ENCODE peak calls at places on chromosomes 4 and X, in nine cellular contexts. One of them, this sample, is unnamed.

GRCh38 chr4:94483895-94484294 is 32.2 kb downstream of the PDLIM5 start:
- DNase-seq in HFF-Myc: no peak
- DNase-seq in foreskin fibroblast: no peak
- DNase-seq in WERI-Rb-1: no peak
- DNase-seq in spleen: no peak
- DNase-seq in HCT116: no peak
- DNase-seq in CD8-positive, alpha-beta T cell: no peak
- DNase-seq in left lung: no peak
- DNase-seq in heart left ventricle: no peak
- DNase-seq in this sample: no peak

GRCh38 chr4:185566425-185566824 is 31.1 kb upstream of the PDLIM3 start:
- DNase-seq in HFF-Myc: no peak
- DNase-seq in foreskin fibroblast: no peak
- DNase-seq in WERI-Rb-1: no peak
- DNase-seq in spleen: no peak
- DNase-seq in HCT116: no peak
- DNase-seq in CD8-positive, alpha-beta T cell: no peak
- DNase-seq in left lung: no peak
- DNase-seq in heart left ventricle: no peak
- DNase-seq in this sample: no peak

GRCh38 chr4:175536852-175537453 is 275.1 kb downstream of the GPM6A start:
- DNase-seq in HFF-Myc: peak
- DNase-seq in foreskin fibroblast: peak
- DNase-seq in WERI-Rb-1: no peak
- DNase-seq in spleen: no peak
- DNase-seq in HCT116: peak
- DNase-seq in CD8-positive, alpha-beta T cell: no peak
- DNase-seq in left lung: no peak
- DNase-seq in heart left ventricle: no peak
- DNase-seq in this sample: peak

GRCh38 chr4:185523862-185524261 is 11.4 kb downstream of the PDLIM3 start:
- DNase-seq in HFF-Myc: no peak
- DNase-seq in foreskin fibroblast: no peak
- DNase-seq in WERI-Rb-1: no peak
- DNase-seq in spleen: no peak
- DNase-seq in HCT116: no peak
- DNase-seq in CD8-positive, alpha-beta T cell: no peak
- DNase-seq in left lung: no peak
- DNase-seq in heart left ventricle: no peak
- DNase-seq in this sample: no peak

GRCh38 chr4:93475730-93476129 is 352.8 kb upstream of the ATOH1 start:
- DNase-seq in HFF-Myc: no peak
- DNase-seq in foreskin fibroblast: peak
- DNase-seq in WERI-Rb-1: no peak
- DNase-seq in spleen: no peak
- DNase-seq in HCT116: no peak
- DNase-seq in CD8-positive, alpha-beta T cell: no peak
- DNase-seq in left lung: no peak
- DNase-seq in heart left ventricle: no peak
- DNase-seq in this sample: no peak

GRCh38 chr4:10092481-10093272 is 23.9 kb downstream of the WDR1 start:
- DNase-seq in HFF-Myc: no peak
- DNase-seq in foreskin fibroblast: no peak
- DNase-seq in WERI-Rb-1: no peak
- DNase-seq in spleen: peak
- DNase-seq in HCT116: no peak
- DNase-seq in CD8-positive, alpha-beta T cell: no peak
- DNase-seq in left lung: peak
- DNase-seq in heart left ventricle: peak
- DNase-seq in this sample: no peak

GRCh38 chrX:36898301-36898700 is 109.9 kb upstream of the FAM47C start:
- DNase-seq in HFF-Myc: no peak
- DNase-seq in foreskin fibroblast: peak
- DNase-seq in WERI-Rb-1: no peak
- DNase-seq in spleen: no peak
- DNase-seq in HCT116: no peak
- DNase-seq in CD8-positive, alpha-beta T cell: no peak
- DNase-seq in left lung: no peak
- DNase-seq in heart left ventricle: no peak
- DNase-seq in this sample: no peak

GRCh38 chr4:58451707-58452106 is 1341.5 kb upstream of the IGFBP7 start:
- DNase-seq in HFF-Myc: no peak
- DNase-seq in foreskin fibroblast: no peak
- DNase-seq in WERI-Rb-1: no peak
- DNase-seq in spleen: no peak
- DNase-seq in HCT116: no peak
- DNase-seq in CD8-positive, alpha-beta T cell: no peak
- DNase-seq in left lung: no peak
- DNase-seq in heart left ventricle: no peak
- DNase-seq in this sample: no peak

GRCh38 chr4:6986067-6986780 is 56.9 kb upstream of the TADA2B start:
- DNase-seq in HFF-Myc: no peak
- DNase-seq in foreskin fibroblast: peak
- DNase-seq in WERI-Rb-1: peak
- DNase-seq in spleen: no peak
- DNase-seq in HCT116: no peak
- DNase-seq in CD8-positive, alpha-beta T cell: no peak
- DNase-seq in left lung: peak
- DNase-seq in heart left ventricle: peak
- DNase-seq in this sample: no peak

GRCh38 chr4:768995-769394 is 56.9 kb downstream of the CPLX1 start:
- DNase-seq in HFF-Myc: no peak
- DNase-seq in foreskin fibroblast: no peak
- DNase-seq in WERI-Rb-1: peak
- DNase-seq in spleen: no peak
- DNase-seq in HCT116: no peak
- DNase-seq in CD8-positive, alpha-beta T cell: no peak
- DNase-seq in left lung: peak
- DNase-seq in heart left ventricle: peak
- DNase-seq in this sample: no peak

GRCh38 chrX:150967786-150968185 is 15.3 kb upstream of the HMGB3 start:
- DNase-seq in HFF-Myc: no peak
- DNase-seq in foreskin fibroblast: no peak
- DNase-seq in WERI-Rb-1: no peak
- DNase-seq in spleen: no peak
- DNase-seq in HCT116: no peak
- DNase-seq in CD8-positive, alpha-beta T cell: no peak
- DNase-seq in left lung: no peak
- DNase-seq in heart left ventricle: no peak
- DNase-seq in this sample: no peak

GRCh38 chr4:155972098-155972497 is 18.4 kb upstream of the CTSO start:
- DNase-seq in HFF-Myc: no peak
- DNase-seq in foreskin fibroblast: peak
- DNase-seq in WERI-Rb-1: peak
- DNase-seq in spleen: no peak
- DNase-seq in HCT116: peak
- DNase-seq in CD8-positive, alpha-beta T cell: no peak
- DNase-seq in left lung: no peak
- DNase-seq in heart left ventricle: no peak
- DNase-seq in this sample: no peak

DNA sequence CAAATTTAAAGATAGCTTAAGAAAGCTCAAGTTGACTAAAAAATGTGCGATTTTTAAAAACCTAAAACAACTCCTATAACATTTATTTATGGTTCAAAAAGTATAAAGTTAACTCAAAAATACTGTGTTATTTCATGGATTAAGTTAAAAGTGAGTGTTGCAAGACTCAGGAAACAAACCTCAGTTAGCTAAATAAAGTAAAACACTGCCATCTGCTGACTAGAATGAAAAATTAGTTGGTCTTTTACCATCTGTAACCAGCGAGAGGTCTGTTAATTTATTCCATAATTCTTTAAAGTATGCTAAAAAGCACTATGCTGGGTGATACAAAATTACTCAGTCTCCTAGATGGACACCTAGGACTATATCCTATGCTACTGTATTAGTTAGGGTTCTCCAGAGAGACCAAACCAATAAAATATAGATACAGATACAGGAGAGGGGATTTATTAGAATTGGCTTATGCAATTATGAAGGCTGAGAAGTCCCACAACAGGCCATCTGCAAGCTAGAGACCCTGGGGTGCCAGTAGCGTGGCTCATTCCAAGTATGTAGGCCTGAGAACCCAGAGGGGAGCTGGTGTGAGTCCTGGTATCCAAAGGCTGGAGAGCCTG is 4.9 kb upstream of the WDFY3 start:
- DNase-seq in HFF-Myc: no peak
- DNase-seq in foreskin fibroblast: peak
- DNase-seq in WERI-Rb-1: no peak
- DNase-seq in spleen: no peak
- DNase-seq in HCT116: peak
- DNase-seq in CD8-positive, alpha-beta T cell: no peak
- DNase-seq in left lung: no peak
- DNase-seq in heart left ventricle: no peak
- DNase-seq in this sample: no peak
- TF ChIP-seq CTCF in HFF-Myc: peak
- TF ChIP-seq CTCF in foreskin fibroblast: no peak
- TF ChIP-seq CTCF in WERI-Rb-1: no peak
- TF ChIP-seq CTCF in spleen: peak
- TF ChIP-seq CTCF in HCT116: peak
- TF ChIP-seq CTCF in CD8-positive, alpha-beta T cell: no peak
- TF ChIP-seq CTCF in left lung: peak
- TF ChIP-seq CTCF in heart left ventricle: peak
- TF ChIP-seq CTCF in this sample: peak

GRCh38 chrX:153626025-153626633 is 20.9 kb upstream of the DUSP9 start:
- DNase-seq in HFF-Myc: no peak
- DNase-seq in foreskin fibroblast: no peak
- DNase-seq in WERI-Rb-1: no peak
- DNase-seq in spleen: peak
- DNase-seq in HCT116: no peak
- DNase-seq in CD8-positive, alpha-beta T cell: no peak
- DNase-seq in left lung: no peak
- DNase-seq in heart left ventricle: no peak
- DNase-seq in this sample: no peak

GRCh38 chrX:153624196-153625091 is 22.6 kb upstream of the DUSP9 start:
- DNase-seq in HFF-Myc: no peak
- DNase-seq in foreskin fibroblast: no peak
- DNase-seq in WERI-Rb-1: no peak
- DNase-seq in spleen: peak
- DNase-seq in HCT116: no peak
- DNase-seq in CD8-positive, alpha-beta T cell: no peak
- DNase-seq in left lung: no peak
- DNase-seq in heart left ventricle: no peak
- DNase-seq in this sample: no peak

GRCh38 chrX:153626863-153627674 is 19.9 kb upstream of the DUSP9 start:
- DNase-seq in HFF-Myc: no peak
- DNase-seq in foreskin fibroblast: no peak
- DNase-seq in WERI-Rb-1: no peak
- DNase-seq in spleen: peak
- DNase-seq in HCT116: no peak
- DNase-seq in CD8-positive, alpha-beta T cell: no peak
- DNase-seq in left lung: peak
- DNase-seq in heart left ventricle: no peak
- DNase-seq in this sample: no peak

GRCh38 chrX:153623310-153624029 is 23.5 kb upstream of the DUSP9 start:
- DNase-seq in HFF-Myc: no peak
- DNase-seq in foreskin fibroblast: no peak
- DNase-seq in WERI-Rb-1: no peak
- DNase-seq in spleen: peak
- DNase-seq in HCT116: no peak
- DNase-seq in CD8-positive, alpha-beta T cell: no peak
- DNase-seq in left lung: no peak
- DNase-seq in heart left ventricle: no peak
- DNase-seq in this sample: no peak

GRCh38 chrX:153625271-153626024 is 21.6 kb upstream of the DUSP9 start:
- DNase-seq in HFF-Myc: no peak
- DNase-seq in foreskin fibroblast: no peak
- DNase-seq in WERI-Rb-1: peak
- DNase-seq in spleen: peak
- DNase-seq in HCT116: no peak
- DNase-seq in CD8-positive, alpha-beta T cell: no peak
- DNase-seq in left lung: peak
- DNase-seq in heart left ventricle: no peak
- DNase-seq in this sample: no peak
- H3K4me3 ChIP-seq in HFF-Myc: no peak
- H3K4me3 ChIP-seq in foreskin fibroblast: no peak
- H3K4me3 ChIP-seq in WERI-Rb-1: no peak
- H3K4me3 ChIP-seq in spleen: no peak
- H3K4me3 ChIP-seq in HCT116: no peak
- H3K4me3 ChIP-seq in CD8-positive, alpha-beta T cell: no peak
- H3K4me3 ChIP-seq in left lung: no peak
- H3K4me3 ChIP-seq in heart left ventricle: no peak
- H3K4me3 ChIP-seq in this sample: no peak

DNA sequence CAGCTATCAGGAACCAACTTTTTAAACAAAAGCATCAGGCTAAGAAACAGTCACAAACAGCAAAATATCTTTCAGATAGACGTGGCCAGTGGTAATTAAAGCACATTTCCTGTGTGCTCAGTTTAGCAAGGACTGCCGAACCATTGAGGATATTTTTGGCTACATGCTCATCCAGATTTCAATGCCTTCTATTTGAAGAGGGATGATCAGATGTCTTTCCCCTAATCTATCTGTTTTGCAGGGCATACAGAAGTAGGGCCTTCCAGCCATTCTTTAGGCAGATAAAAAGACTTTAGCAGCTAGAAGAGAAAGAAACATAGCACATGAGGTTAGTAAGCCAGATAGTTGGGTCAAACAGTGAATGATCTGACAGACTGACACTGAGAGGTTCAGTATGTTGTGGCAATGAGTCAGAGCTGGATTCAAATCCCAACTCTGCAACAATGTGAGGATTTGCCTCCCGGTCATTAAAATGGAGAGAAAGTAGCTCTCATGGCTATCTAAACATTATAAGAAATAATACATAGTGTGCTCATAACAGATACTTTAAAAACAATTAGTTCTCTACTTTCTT is 100.0 kb upstream of the PRKG2 start:
- DNase-seq in HFF-Myc: no peak
- DNase-seq in foreskin fibroblast: peak
- DNase-seq in WERI-Rb-1: no peak
- DNase-seq in spleen: no peak
- DNase-seq in HCT116: no peak
- DNase-seq in CD8-positive, alpha-beta T cell: no peak
- DNase-seq in left lung: no peak
- DNase-seq in heart left ventricle: no peak
- DNase-seq in this sample: peak
- TF ChIP-seq CTCF in HFF-Myc: no peak
- TF ChIP-seq CTCF in foreskin fibroblast: no peak
- TF ChIP-seq CTCF in WERI-Rb-1: no peak
- TF ChIP-seq CTCF in spleen: no peak
- TF ChIP-seq CTCF in HCT116: no peak
- TF ChIP-seq CTCF in CD8-positive, alpha-beta T cell: no peak
- TF ChIP-seq CTCF in left lung: no peak
- TF ChIP-seq CTCF in heart left ventricle: no peak
- TF ChIP-seq CTCF in this sample: no peak

DNA sequence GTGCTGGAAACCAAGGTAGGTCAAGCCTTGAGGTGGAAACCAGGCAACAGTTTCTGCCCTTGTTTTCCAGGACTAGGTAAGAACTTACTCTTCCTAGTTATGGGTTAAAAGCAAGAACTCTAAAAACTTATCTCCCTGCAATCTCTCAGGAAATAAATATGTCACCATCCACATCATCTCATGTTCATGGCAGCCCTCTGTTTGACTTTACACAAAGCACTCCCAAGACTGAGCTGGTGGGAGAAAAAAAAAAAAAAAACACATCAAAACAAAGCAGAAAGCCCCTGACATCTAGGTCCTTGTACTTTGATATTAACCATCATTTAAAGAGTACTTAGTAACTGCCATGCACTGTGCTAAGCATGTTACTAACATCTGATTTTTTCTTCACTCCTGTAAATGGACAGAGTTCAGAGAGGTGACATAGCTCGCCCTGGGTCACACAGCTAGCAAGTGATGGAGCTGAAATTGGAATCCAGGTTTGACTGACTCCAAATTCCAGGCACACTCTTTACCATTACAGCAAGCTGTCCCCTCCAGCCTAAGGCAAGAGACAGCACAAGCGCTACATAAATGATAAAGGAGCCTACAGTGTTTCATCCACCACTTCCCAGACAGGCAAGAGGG is 102.8 kb upstream of the NOCT start:
- DNase-seq in HFF-Myc: no peak
- DNase-seq in foreskin fibroblast: no peak
- DNase-seq in WERI-Rb-1: no peak
- DNase-seq in spleen: no peak
- DNase-seq in HCT116: no peak
- DNase-seq in CD8-positive, alpha-beta T cell: no peak
- DNase-seq in left lung: no peak
- DNase-seq in heart left ventricle: no peak
- DNase-seq in this sample: no peak
- H3K4me3 ChIP-seq in HFF-Myc: no peak
- H3K4me3 ChIP-seq in foreskin fibroblast: no peak
- H3K4me3 ChIP-seq in WERI-Rb-1: no peak
- H3K4me3 ChIP-seq in spleen: no peak
- H3K4me3 ChIP-seq in HCT116: no peak
- H3K4me3 ChIP-seq in CD8-positive, alpha-beta T cell: no peak
- H3K4me3 ChIP-seq in left lung: no peak
- H3K4me3 ChIP-seq in heart left ventricle: no peak
- H3K4me3 ChIP-seq in this sample: no peak

This sample was measured in epithelial cell of proximal tubule.